ENCODE peak calls at places on chromosomes 7 and 10, in nine cellular contexts. J is sigmoid colon, H is body of pancreas, C is fibroblast of pulmonary artery, M is hepatocyte, S is heart right ventricle, N is lower lobe of right lung, U is tibial nerve, W is fibroblast of mammary gland. B is an unnamed sample.

GRCh38 chr7:22001345-22002004 is 55.8 kb upstream of the CDCA7L start:
- DNase-seq in J (no peak), H (no peak), C (peak), M (peak), S (peak), N (no peak), U (no peak), W (peak), B (peak)

GRCh38 chr10:86366902-86367338 is 325 bp upstream of the GRID1 start:
- DNase-seq in J (peak), H (no peak), C (no peak), M (no peak), S (no peak), N (no peak), U (peak), W (no peak), B (no peak)

GRCh38 chr10:50561266-50561665 is 62.5 kb downstream of the SGMS1 start:
- DNase-seq in J (no peak), H (no peak), C (peak), M (no peak), S (no peak), N (no peak), U (no peak), W (peak), B (peak)

GRCh38 chr7:101862280-101863220 is 45.1 kb downstream of the CUX1 start:
- DNase-seq in J (peak), H (peak), C (no peak), M (no peak), S (no peak), N (no peak), U (no peak), W (no peak), B (no peak)

GRCh38 chr7:31850601-31851000 is 163.6 kb downstream of the PPP1R17 start:
- DNase-seq in J (no peak), H (no peak), C (no peak), M (no peak), S (no peak), N (no peak), U (no peak), W (no peak), B (no peak)

GRCh38 chr7:124462249-124462648 is 303.3 kb downstream of the GPR37 start:
- DNase-seq in J (no peak), H (no peak), C (peak), M (no peak), S (no peak), N (no peak), U (no peak), W (peak), B (no peak)

GRCh38 chr10:17066000-17066399 is 63.6 kb downstream of the CUBN start:
- DNase-seq in J (no peak), H (no peak), C (peak), M (no peak), S (no peak), N (no peak), U (no peak), W (no peak), B (no peak)

GRCh38 chr10:129140861-129141260 is 326.2 kb upstream of the MGMT start:
- DNase-seq in J (no peak), H (no peak), C (no peak), M (no peak), S (no peak), N (no peak), U (no peak), W (no peak), B (no peak)

GRCh38 chr7:93977551-93977950 is 26.6 kb downstream of the BET1 start:
- DNase-seq in J (no peak), H (no peak), C (no peak), M (no peak), S (no peak), N (no peak), U (no peak), W (no peak), B (no peak)

GRCh38 chr10:31679931-31680330 is 248.7 kb downstream of the ARHGAP12 start:
- DNase-seq in J (no peak), H (no peak), C (no peak), M (no peak), S (no peak), N (no peak), U (no peak), W (peak), B (no peak)

GRCh38 chr10:46272863-46273415 is 13.9 kb upstream of the ANTXRL start:
- DNase-seq in J (no peak), H (no peak), C (no peak), M (no peak), S (no peak), N (no peak), U (no peak), W (no peak), B (no peak)

GRCh38 chr7:76310102-76310957 is 7.9 kb downstream of the HSPB1 start:
- DNase-seq in J (peak), H (peak), C (no peak), M (no peak), S (no peak), N (no peak), U (no peak), W (no peak), B (no peak)

GRCh38 chr7:108158766-108159165 is 28.6 kb upstream of the LAMB4 start:
- DNase-seq in J (no peak), H (no peak), C (no peak), M (no peak), S (no peak), N (no peak), U (no peak), W (peak), B (peak)

GRCh38 chr7:130903358-130903974 is 169.5 kb upstream of the KLF14 start:
- DNase-seq in J (no peak), H (no peak), C (peak), M (peak), S (no peak), N (no peak), U (no peak), W (peak), B (peak)

GRCh38 chr10:132554991-132555647 is 17.5 kb downstream of the INPP5A start:
- DNase-seq in J (peak), H (no peak), C (no peak), M (no peak), S (peak), N (peak), U (no peak), W (no peak), B (no peak)

GRCh38 chr10:91416339-91416868 is 6.3 kb downstream of the HECTD2 start:
- DNase-seq in J (no peak), H (no peak), C (no peak), M (no peak), S (no peak), N (no peak), U (no peak), W (no peak), B (no peak)

GRCh38 chr10:36038316-36038715 is 396.2 kb upstream of the FZD8 start:
- DNase-seq in J (no peak), H (no peak), C (no peak), M (no peak), S (no peak), N (no peak), U (no peak), W (no peak), B (no peak)

GRCh38 chr10:110209399-110209925 is 2.1 kb downstream of the MXI1 start:
- DNase-seq in J (peak), H (peak), C (peak), M (peak), S (no peak), N (peak), U (no peak), W (peak), B (peak)

GRCh38 chr10:88755753-88756152 is 4.1 kb upstream of the LIPN start:
- DNase-seq in J (no peak), H (no peak), C (no peak), M (no peak), S (no peak), N (no peak), U (no peak), W (no peak), B (no peak)

GRCh38 chr10:29389935-29390334 is 101.1 kb downstream of the LYZL1 start:
- DNase-seq in J (no peak), H (peak), C (no peak), M (no peak), S (no peak), N (no peak), U (no peak), W (peak), B (no peak)

GRCh38 chr7:73585196-73585595 is 6.8 kb upstream of the TBL2 start:
- DNase-seq in J (no peak), H (no peak), C (peak), M (no peak), S (no peak), N (peak), U (no peak), W (no peak), B (no peak)

GRCh38 chr10:118504044-118504944 is 91.2 kb downstream of the PRLHR start:
- DNase-seq in J (no peak), H (no peak), C (peak), M (peak), S (no peak), N (no peak), U (no peak), W (peak), B (peak)

GRCh38 chr7:156539999-156540398 is 100.6 kb upstream of the RNF32 start:
- DNase-seq in J (no peak), H (no peak), C (no peak), M (no peak), S (no peak), N (no peak), U (no peak), W (no peak), B (no peak)

GRCh38 chr10:132132391-132132841 is 54.3 kb upstream of the DPYSL4 start:
- DNase-seq in J (no peak), H (no peak), C (no peak), M (no peak), S (no peak), N (peak), U (no peak), W (no peak), B (no peak)

GRCh38 chr10:124307531-124308350 is 111.0 kb downstream of the OAT start:
- DNase-seq in J (peak), H (no peak), C (no peak), M (no peak), S (no peak), N (no peak), U (no peak), W (no peak), B (no peak)

GRCh38 chr10:110784198-110784597 is 87.5 kb upstream of the PDCD4 start:
- DNase-seq in J (peak), H (peak), C (no peak), M (no peak), S (no peak), N (no peak), U (no peak), W (no peak), B (no peak)

GRCh38 chr10:94183666-94184264 is 179.0 kb downstream of the NOC3L start:
- DNase-seq in J (no peak), H (no peak), C (peak), M (no peak), S (no peak), N (no peak), U (no peak), W (peak), B (peak)

GRCh38 chr10:131980757-131981428 is 830 bp downstream of the BNIP3 start:
- DNase-seq in J (peak), H (peak), C (no peak), M (peak), S (peak), N (no peak), U (no peak), W (peak), B (peak)

GRCh38 chr7:54874804-54875203 is 115.8 kb upstream of the SEC61G start:
- DNase-seq in J (no peak), H (no peak), C (no peak), M (no peak), S (no peak), N (no peak), U (no peak), W (no peak), B (no peak)

GRCh38 chr10:91592282-91593020 is 40.4 kb downstream of the PPP1R3C start:
- DNase-seq in J (no peak), H (peak), C (no peak), M (no peak), S (no peak), N (no peak), U (no peak), W (no peak), B (no peak)

GRCh38 chr7:106038916-106039315 is 73.2 kb downstream of the SYPL1 start:
- DNase-seq in J (peak), H (no peak), C (no peak), M (no peak), S (no peak), N (no peak), U (no peak), W (no peak), B (no peak)

GRCh38 chr7:71442492-71443196 is 310.7 kb downstream of the GALNT17 start:
- DNase-seq in J (no peak), H (no peak), C (no peak), M (no peak), S (no peak), N (no peak), U (no peak), W (no peak), B (no peak)
- H3K4me3 ChIP-seq in J (no peak), H (no peak), C (no peak), M (no peak), S (no peak), N (no peak), U (no peak), W (no peak), B (no peak)

GRCh38 chr7:68789597-68789996 is 808.7 kb upstream of the AUTS2 start:
- DNase-seq in J (no peak), H (no peak), C (no peak), M (no peak), S (no peak), N (no peak), U (no peak), W (no peak), B (no peak)

GRCh38 chr7:68787586-68787985 is 810.7 kb upstream of the AUTS2 start:
- DNase-seq in J (no peak), H (no peak), C (no peak), M (no peak), S (no peak), N (no peak), U (no peak), W (no peak), B (no peak)

GRCh38 chr7:68793513-68793912 is 804.8 kb upstream of the AUTS2 start:
- DNase-seq in J (no peak), H (no peak), C (no peak), M (no peak), S (no peak), N (no peak), U (no peak), W (no peak), B (no peak)

DNA sequence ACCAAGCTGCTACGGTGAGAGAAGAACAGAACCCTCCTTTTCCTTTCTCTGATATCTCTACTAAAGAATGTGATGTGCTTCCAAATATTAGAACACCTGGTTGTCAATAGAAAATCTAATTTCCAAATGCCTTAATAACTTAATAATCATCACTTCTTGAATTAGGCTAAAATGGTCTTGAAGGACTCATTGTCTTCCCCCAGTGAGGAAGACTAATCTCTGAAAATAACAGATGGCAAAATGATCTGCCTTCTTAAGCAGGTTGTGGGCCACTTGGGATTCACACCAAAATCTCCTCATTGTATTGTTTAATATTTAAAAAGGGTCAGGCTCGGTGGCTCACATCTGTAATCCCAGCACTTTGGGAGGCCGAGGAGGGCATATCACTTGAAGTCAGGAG is 805.9 kb upstream of the AUTS2 start:
- DNase-seq in J (no peak), H (no peak), C (no peak), M (no peak), S (no peak), N (no peak), U (no peak), W (no peak), B (no peak)
- TF ChIP-seq CTCF in J (no peak), H (no peak), C (no peak), M (no peak), S (no peak), N (no peak), U (no peak), W (no peak), B (no peak)

DNA sequence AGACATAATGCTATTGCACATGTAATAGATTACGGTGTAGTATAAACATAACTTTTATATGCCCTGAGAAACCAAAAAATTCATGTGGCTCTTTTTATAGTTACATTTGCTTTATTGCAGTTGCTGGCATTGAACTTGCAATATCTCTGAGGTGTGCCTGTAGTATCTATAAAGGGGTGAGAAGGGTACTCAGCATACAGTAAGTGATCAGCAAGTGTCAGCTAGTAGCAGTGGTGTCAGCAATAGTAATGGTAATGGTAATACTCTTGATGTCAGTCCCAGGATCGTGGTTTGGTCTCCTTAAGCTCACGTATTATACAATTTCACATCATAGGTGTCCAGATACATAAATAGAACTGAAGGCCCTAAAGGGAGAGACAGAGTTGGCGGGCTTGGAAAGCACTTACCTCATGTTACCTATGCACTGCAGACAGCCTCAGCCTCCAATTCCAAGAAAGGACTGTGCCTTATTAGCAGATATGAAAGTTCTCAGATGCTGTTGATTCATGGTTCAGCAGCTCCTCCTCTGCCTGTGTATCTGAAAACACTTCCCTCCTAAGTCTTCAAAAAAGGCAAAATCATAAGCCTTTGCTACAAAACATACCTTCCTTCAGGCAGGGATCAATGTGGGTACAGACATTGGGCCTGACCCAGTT is 6.6 kb upstream of the GIMAP7 start:
- DNase-seq in J (no peak), H (no peak), C (no peak), M (no peak), S (no peak), N (no peak), U (no peak), W (no peak), B (no peak)
- H3K4me3 ChIP-seq in J (no peak), H (no peak), C (no peak), M (no peak), S (no peak), N (no peak), U (no peak), W (no peak), B (no peak)

GRCh38 chr7:155233703-155234492 is 63.8 kb upstream of the INSIG1 start:
- DNase-seq in J (no peak), H (peak), C (no peak), M (no peak), S (no peak), N (peak), U (no peak), W (peak), B (no peak)
- TF ChIP-seq CTCF in J (no peak), H (no peak), C (no peak), M (no peak), S (no peak), N (no peak), U (no peak), W (no peak), B (no peak)

GRCh38 chr7:155215576-155216325 is 81.9 kb upstream of the INSIG1 start:
- DNase-seq in J (no peak), H (no peak), C (no peak), M (no peak), S (no peak), N (no peak), U (no peak), W (no peak), B (no peak)

GRCh38 chr7:155212301-155213015 is 85.2 kb upstream of the INSIG1 start:
- DNase-seq in J (no peak), H (no peak), C (no peak), M (no peak), S (no peak), N (no peak), U (no peak), W (no peak), B (no peak)

GRCh38 chr7:155213385-155213784 is 84.3 kb upstream of the INSIG1 start:
- DNase-seq in J (no peak), H (no peak), C (peak), M (no peak), S (no peak), N (no peak), U (no peak), W (peak), B (peak)

GRCh38 chr7:155214328-155214986 is 83.2 kb upstream of the INSIG1 start:
- DNase-seq in J (no peak), H (peak), C (no peak), M (peak), S (no peak), N (no peak), U (no peak), W (peak), B (no peak)

DNA sequence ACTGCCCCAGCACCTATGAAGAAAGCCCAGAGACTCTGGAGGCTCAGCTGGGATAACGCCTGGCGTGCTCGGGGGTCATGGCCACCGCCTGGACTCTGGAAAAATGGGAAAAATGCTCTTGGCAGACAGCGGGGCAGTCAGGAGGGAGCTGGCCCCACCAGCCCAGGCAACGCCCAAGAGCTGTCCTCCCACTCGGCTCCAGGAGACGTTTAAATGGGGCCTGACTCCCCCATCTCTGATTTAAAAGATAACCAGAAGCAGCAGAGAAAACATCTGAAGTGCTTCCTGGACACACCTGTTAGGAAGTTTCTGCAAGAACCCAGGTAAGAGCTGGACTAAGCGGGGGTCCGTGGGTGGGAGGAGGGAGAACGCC is 83.7 kb upstream of the INSIG1 start:
- DNase-seq in J (no peak), H (no peak), C (no peak), M (no peak), S (no peak), N (no peak), U (no peak), W (no peak), B (no peak)
- H3K4me3 ChIP-seq in J (peak), H (no peak), C (no peak), M (no peak), S (no peak), N (peak), U (no peak), W (peak), B (no peak)